ENCODE peak calls at places on chromosomes 2 and 18, in six cellular contexts. K is left ventricle myocardium inferior; G is HFFc6; H is body of pancreas; X is activated CD8-positive, alpha-beta memory T cell treated with anti-CD3 and anti-CD28 coated beads, Interleukin-2, amount 50 U/mL, for 48 hours; S is T-helper 2 cell. P is an unnamed sample.

GRCh38 chr2:14288016-14288415 is 344.5 kb upstream of the LRATD1 start:
- DNase-seq in G (no peak), K (no peak), X (no peak), S (no peak), H (no peak), P (no peak)

GRCh38 chr2:239302808-239303557 is 97.8 kb downstream of the HDAC4 start:
- DNase-seq in H (no peak), K (peak), S (no peak), G (no peak), X (no peak), P (peak)

GRCh38 chr18:2139676-2140075 is 431.6 kb downstream of the METTL4 start:
- DNase-seq in K (no peak), G (peak), S (no peak), X (no peak), H (no peak), P (no peak)

GRCh38 chr2:74893332-74893731 is 59.4 kb downstream of the HK2 start:
- DNase-seq in X (peak), S (no peak), G (peak), H (no peak), K (no peak), P (no peak)

GRCh38 chr2:10297950-10298349 is 4.8 kb upstream of the HPCAL1 start:
- DNase-seq in S (peak), K (no peak), G (peak), H (no peak), X (peak), P (peak)

GRCh38 chr2:72003796-72004195 is 143.9 kb downstream of the CYP26B1 start:
- DNase-seq in K (no peak), X (no peak), H (no peak), S (no peak), G (no peak), P (no peak)

GRCh38 chr2:88757025-88757424 is 65.6 kb downstream of the RPIA start:
- DNase-seq in S (no peak), X (no peak), G (no peak), H (no peak), K (no peak), P (no peak)

GRCh38 chr2:173934895-173935294 is 30.3 kb downstream of the SP3 start:
- DNase-seq in S (no peak), K (no peak), X (no peak), G (no peak), H (no peak), P (no peak)

GRCh38 chr2:27720004-27720551 is 51.4 kb upstream of the MRPL33 start:
- DNase-seq in H (no peak), S (peak), K (no peak), G (peak), X (peak), P (peak)

GRCh38 chr2:182144780-182145170 is 159.1 kb downstream of the PPP1R1C start:
- DNase-seq in H (no peak), X (no peak), S (no peak), G (no peak), K (peak), P (peak)

GRCh38 chr2:198322275-198322674 is 517.9 kb downstream of the PLCL1 start:
- DNase-seq in K (no peak), H (no peak), X (no peak), G (no peak), S (no peak), P (no peak)

GRCh38 chr2:55133467-55134315 is 83.4 kb upstream of the RTN4 start:
- DNase-seq in X (peak), G (no peak), H (no peak), K (no peak), S (peak), P (peak)

GRCh38 chr18:832085-832681 is 20.1 kb upstream of the YES1 start:
- DNase-seq in H (peak), G (no peak), S (no peak), K (peak), X (no peak), P (peak)

GRCh38 chr2:239516954-239517305 is 116.1 kb upstream of the HDAC4 start:
- DNase-seq in G (no peak), S (no peak), K (no peak), X (no peak), H (no peak), P (no peak)

GRCh38 chr2:20224716-20225293 is at the start of gene SDC1:
- DNase-seq in G (peak), H (peak), S (no peak), X (no peak), K (no peak), P (peak)

GRCh38 chr18:27803957-27804356 is 373.0 kb downstream of the CDH2 start:
- DNase-seq in K (no peak), G (peak), X (no peak), H (no peak), S (no peak), P (no peak)

GRCh38 chr2:7953184-7953583 is 728.7 kb upstream of the ID2 start:
- DNase-seq in X (no peak), H (no peak), S (no peak), G (no peak), K (no peak), P (no peak)

GRCh38 chr2:7513834-7514233 is 596.6 kb downstream of the RNF144A start:
- DNase-seq in H (no peak), S (no peak), K (no peak), G (no peak), X (no peak), P (no peak)

GRCh38 chr2:98403878-98404277 is 40.8 kb upstream of the INPP4A start:
- DNase-seq in K (no peak), X (no peak), H (no peak), G (no peak), S (no peak), P (no peak)

GRCh38 chr2:28381225-28382180 is 11.2 kb upstream of the FOSL2 start:
- DNase-seq in K (no peak), G (no peak), S (no peak), H (no peak), X (no peak), P (no peak)

GRCh38 chr18:77711096-77711495 is 461.4 kb downstream of the GALR1 start:
- DNase-seq in H (no peak), S (no peak), K (no peak), X (no peak), G (no peak), P (no peak)

GRCh38 chr2:227222292-227222691 is 57.9 kb downstream of the COL4A3 start:
- DNase-seq in H (no peak), S (no peak), K (no peak), G (no peak), X (no peak), P (no peak)

GRCh38 chr2:138294451-138294850 is 207.1 kb upstream of the SPOPL start:
- DNase-seq in G (no peak), X (no peak), H (peak), S (no peak), K (no peak), P (no peak)

P was measured in left cardiac atrium.